ENCODE peak calls at places on chromosome 10, in ten cellular contexts. I is astrocyte of the spinal cord, T is fibroblast of the aortic adventitia, A is AG04450, Q is mucosa of descending colon, U is cardiac fibroblast, P is H1, G is spleen, S is psoas muscle, E is lung. V is an unnamed sample.

GRCh38 chr10:78309536-78310237 is 276.0 kb downstream of the RPS24 start:
- DNase-seq in S (no peak), E (no peak), P (no peak), G (no peak), Q (no peak), I (no peak), A (no peak), U (no peak), T (no peak), V (no peak)

GRCh38 chr10:84405662-84406061 is 77.3 kb downstream of the CCSER2 start:
- DNase-seq in E (no peak), U (no peak), G (no peak), P (no peak), Q (no peak), A (no peak), S (no peak), I (no peak), T (no peak), V (no peak)

GRCh38 chr10:77773631-77774426 is 136.2 kb upstream of the KCNMA1 start:
- DNase-seq in E (no peak), G (no peak), T (no peak), P (no peak), S (no peak), A (no peak), U (no peak), I (no peak), Q (no peak), V (no peak)

GRCh38 chr10:94583164-94583563 is 37.6 kb downstream of the HELLS start:
- DNase-seq in T (no peak), A (no peak), I (no peak), Q (no peak), U (no peak), G (no peak), E (no peak), P (no peak), S (no peak), V (no peak)

GRCh38 chr10:69123306-69123746 is 652 bp upstream of the VPS26A start:
- DNase-seq in U (peak; percentile 75), I (no peak), P (no peak), T (peak; percentile 72), G (no peak), E (no peak), A (peak; percentile 24), Q (peak; percentile 69), S (no peak), V (peak; percentile 24)

GRCh38 chr10:122381680-122382079 is 7.2 kb downstream of the PLEKHA1 start:
- DNase-seq in U (no peak), P (no peak), G (no peak), Q (no peak), E (no peak), I (no peak), A (no peak), S (no peak), T (no peak), V (no peak)

GRCh38 chr10:113492181-113492580 is 60.7 kb upstream of the HABP2 start:
- DNase-seq in U (no peak), T (no peak), S (no peak), I (no peak), G (no peak), P (no peak), Q (no peak), A (no peak), E (no peak), V (no peak)

GRCh38 chr10:553233-553632 is 136.2 kb downstream of the DIP2C start:
- DNase-seq in Q (no peak), U (no peak), T (no peak), A (no peak), G (no peak), S (no peak), I (no peak), P (no peak), E (no peak), V (no peak)

GRCh38 chr10:72334196-72334831 is 20.4 kb downstream of the DNAJB12 start:
- DNase-seq in E (no peak), T (no peak), Q (peak; percentile 22), S (no peak), A (no peak), I (peak; percentile 95), P (no peak), G (peak; percentile 80), U (peak; percentile 40), V (peak; percentile 88)

GRCh38 chr10:80168111-80168511 is 35.6 kb downstream of the PLAC9 start:
- DNase-seq in T (no peak), S (peak; percentile 56), A (no peak), E (no peak), U (peak; percentile 18), P (no peak), G (peak; percentile 39), Q (no peak), I (no peak), V (no peak)

GRCh38 chr10:36725581-36726520 is 399.5 kb upstream of the ANKRD30A start:
- DNase-seq in I (peak; percentile 91), P (peak; percentile 62), G (peak; percentile 31), E (no peak), A (peak; percentile 45), U (peak; percentile 89), T (peak; percentile 94), S (peak; percentile 49), Q (no peak), V (peak; percentile 80)

GRCh38 chr10:90674461-90674860 is 183.4 kb downstream of the HTR7 start:
- DNase-seq in G (no peak), A (no peak), Q (no peak), U (peak; percentile 60), E (no peak), P (no peak), S (no peak), I (no peak), T (no peak), V (no peak)

GRCh38 chr10:90675621-90676020 is 182.2 kb downstream of the HTR7 start:
- DNase-seq in Q (no peak), G (no peak), A (no peak), I (peak; percentile 87), S (no peak), P (no peak), T (peak; percentile 71), E (no peak), U (peak; percentile 87), V (no peak)

GRCh38 chr10:90674927-90675326 is 182.9 kb downstream of the HTR7 start:
- DNase-seq in Q (no peak), S (no peak), U (peak; percentile 98), I (peak; percentile 95), T (peak; percentile 82), P (no peak), A (peak; percentile 45), E (no peak), G (no peak), V (no peak)
- H3K4me3 ChIP-seq in Q (no peak overlapping the region), S (no peak overlapping the region), U (no peak overlapping the region), I (no peak overlapping the region), T (no peak overlapping the region), P (no peak overlapping the region), A (no peak overlapping the region), E (no peak overlapping the region), G (no peak overlapping the region), V (no peak overlapping the region)

GRCh38 chr10:58358947-58359346 is 24.1 kb downstream of the UBE2D1 start:
- DNase-seq in Q (no peak), P (no peak), S (no peak), U (no peak), G (no peak), I (no peak), T (no peak), A (no peak), E (no peak), V (no peak)

GRCh38 chr10:58356756-58357155 is 21.9 kb downstream of the UBE2D1 start:
- DNase-seq in P (no peak), E (no peak), T (peak; percentile 16), Q (no peak), S (no peak), A (no peak), I (no peak), U (no peak), G (no peak), V (no peak)

GRCh38 chr10:58359541-58359940 is 24.7 kb downstream of the UBE2D1 start:
- DNase-seq in P (no peak), T (no peak), I (no peak), Q (no peak), S (no peak), U (no peak), G (no peak), A (no peak), E (no peak), V (no peak)

GRCh38 chr10:58360412-58361004 is 24.7 kb upstream of the TFAM start:
- DNase-seq in S (no peak), U (peak; percentile 29), A (no peak), P (no peak), G (no peak), Q (no peak), T (no peak), I (no peak), E (no peak), V (no peak)

DNA sequence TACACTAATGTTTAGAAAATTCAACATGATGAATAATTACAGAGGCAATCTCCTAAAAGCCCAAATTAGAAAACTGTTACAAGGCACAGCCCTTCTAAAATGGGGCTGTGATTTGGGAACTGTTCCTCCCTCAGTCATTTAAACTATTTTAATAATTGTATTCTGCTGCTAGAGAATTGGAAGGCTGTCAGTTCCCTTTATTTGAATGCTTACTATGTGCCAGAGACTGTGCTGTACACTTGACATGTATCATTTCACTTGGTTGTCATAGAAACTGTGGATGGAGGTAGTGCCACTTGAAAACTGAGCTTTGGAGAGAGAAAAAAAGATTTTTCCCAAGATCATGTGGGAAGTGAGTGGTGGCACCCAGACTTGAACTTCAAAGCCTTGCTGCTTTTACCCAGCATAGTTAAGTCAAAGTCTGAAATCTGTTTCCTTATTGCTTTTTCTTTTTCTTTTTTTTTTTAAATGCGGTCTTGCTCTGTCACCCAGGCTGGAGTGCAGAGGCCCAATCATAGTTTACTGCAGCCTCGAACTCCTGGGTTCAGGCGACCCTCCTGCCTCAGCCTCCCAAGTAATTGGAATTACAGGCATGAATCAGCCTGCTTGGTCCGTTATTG is 23.6 kb downstream of the UBE2D1 start:
- DNase-seq in Q (no peak), U (no peak), G (no peak), S (no peak), I (no peak), T (no peak), A (no peak), E (no peak), P (no peak), V (no peak)
- TF ChIP-seq CTCF in Q (no peak), U (no peak), G (no peak), S (no peak), I (no peak), T (no peak), A (no peak), E (no peak), P (no peak), V (no peak)

DNA sequence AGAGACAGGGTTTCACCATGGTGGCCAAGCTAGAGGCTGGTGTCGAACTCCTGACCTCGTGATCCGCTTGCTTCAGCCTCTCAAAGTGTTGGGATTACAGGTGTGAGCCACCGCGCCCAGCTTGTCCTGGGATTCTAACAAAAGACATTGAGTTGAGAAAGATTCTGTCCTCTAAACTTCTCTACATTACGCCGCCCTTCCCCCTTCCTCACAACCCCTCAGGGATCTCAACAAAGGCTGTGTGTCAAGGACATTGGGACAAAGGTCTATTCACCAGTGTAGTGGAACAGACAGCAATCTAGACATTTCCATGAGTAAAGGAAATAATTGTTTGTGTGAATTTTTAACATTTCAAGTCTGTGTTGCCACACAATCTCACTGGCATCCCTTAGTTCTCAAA is 68.8 kb upstream of the KIF5B start:
- DNase-seq in P (no peak), G (no peak), A (no peak), E (no peak), U (no peak), I (no peak), S (no peak), Q (no peak), T (no peak), V (no peak)
- H3K4me3 ChIP-seq in P (no peak overlapping the region), G (no peak overlapping the region), A (no peak overlapping the region), E (no peak overlapping the region), U (no peak overlapping the region), I (no peak overlapping the region), S (no peak overlapping the region), Q (no peak overlapping the region), T (no peak overlapping the region), V (no peak overlapping the region)

GRCh38 chr10:23868121-23868520 is 340.8 kb upstream of the KIAA1217 start:
- DNase-seq in E (no peak), I (no peak), G (no peak), U (no peak), A (no peak), Q (no peak), P (no peak), T (no peak), S (no peak), V (no peak)
- TF ChIP-seq CTCF in E (no peak), I (no peak), G (no peak), U (no peak), A (no peak), Q (no peak), P (no peak), T (no peak), S (no peak), V (no peak)

V was measured in retinal pigment epithelial cell.